ENCODE peak calls at places on chromosomes 16 and 17, in ten cellular contexts. B, D, H, I, Z, J, U, W, M and L are unnamed samples.

GRCh38 chr16:85592700-85593502 is 20.2 kb upstream of the GSE1 start:
- DNase-seq in B (no peak), D (no peak), H (no peak), I (no peak), Z (no peak), J (no peak), U (no peak), W (no peak), M (no peak), L (no peak)

GRCh38 chr16:74029122-74029805 is 267.4 kb upstream of the PSMD7 start:
- DNase-seq in B (peak; percentile 54), D (no peak), H (no peak), I (no peak), Z (no peak), J (no peak), U (no peak), W (no peak), M (no peak), L (no peak)

GRCh38 chr17:31907342-31907975 is 6.0 kb upstream of the UTP6 start:
- DNase-seq in B (peak; percentile 32), D (no peak), H (no peak), I (peak; percentile 41), Z (peak; percentile 30), J (no peak), U (no peak), W (peak; percentile 45), M (no peak), L (no peak)

GRCh38 chr16:66427036-66427446 is at the start of gene BEAN1:
- DNase-seq in B (no peak), D (no peak), H (no peak), I (no peak), Z (no peak), J (no peak), U (no peak), W (no peak), M (no peak), L (no peak)

GRCh38 chr17:42233148-42233547 is 38.9 kb upstream of the GHDC start:
- DNase-seq in B (no peak), D (no peak), H (no peak), I (no peak), Z (no peak), J (no peak), U (no peak), W (no peak), M (no peak), L (no peak)

GRCh38 chr16:60792437-60792836 is 1243.8 kb downstream of the CDH8 start:
- DNase-seq in B (no peak), D (no peak), H (no peak), I (no peak), Z (no peak), J (no peak), U (no peak), W (no peak), M (no peak), L (no peak)

GRCh38 chr17:31627960-31628359 is 231.1 kb downstream of the COPRS start:
- DNase-seq in B (no peak), D (no peak), H (peak; percentile 56), I (no peak), Z (no peak), J (no peak), U (no peak), W (no peak), M (no peak), L (no peak)

GRCh38 chr17:33266116-33266515 is 27.0 kb downstream of the ASIC2 start:
- DNase-seq in B (no peak), D (no peak), H (no peak), I (no peak), Z (no peak), J (no peak), U (no peak), W (no peak), M (no peak), L (no peak)

GRCh38 chr17:18323007-18323406 is 7.9 kb downstream of the SMCR8 start:
- DNase-seq in B (no peak), D (no peak), H (no peak), I (no peak), Z (no peak), J (peak; percentile 45), U (no peak), W (no peak), M (no peak), L (no peak)

DNA sequence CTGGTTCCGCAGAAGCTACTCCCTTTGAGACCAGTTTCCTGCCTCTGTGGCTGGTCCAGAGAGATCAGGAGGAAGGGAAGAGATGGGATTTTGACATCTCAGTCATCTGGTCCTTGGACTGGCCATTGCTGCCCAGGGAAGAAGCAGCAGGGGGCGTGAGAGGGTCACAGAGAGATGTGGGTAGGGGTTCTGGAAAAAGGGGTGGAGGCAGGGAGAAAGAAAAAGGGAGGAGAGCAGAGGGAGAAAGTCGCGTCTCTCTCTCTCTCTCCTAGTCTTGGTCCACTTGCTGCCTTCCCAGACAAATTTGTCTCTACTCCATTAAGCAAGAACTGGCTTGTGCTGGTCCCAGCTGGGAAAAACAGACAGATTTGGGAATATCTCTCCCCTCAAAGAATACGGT is 4.4 kb downstream of the SHBG start:
- DNase-seq in B (peak; percentile 52), D (no peak), H (no peak), I (peak; percentile 24), Z (peak; percentile 34), J (peak; percentile 71), U (peak; percentile 87), W (no peak), M (no peak), L (no peak)
- TF ChIP-seq CTCF in B (no peak), D (peak; percentile 75), H (peak; percentile 60), I (peak; percentile 36), Z (no peak), J (peak; percentile 50), U (peak; percentile 71), W (no peak), M (no peak), L (peak; percentile 75)

GRCh38 chr17:75044716-75045115 is 2.1 kb downstream of the ATP5PD start:
- DNase-seq in B (no peak), D (no peak), H (no peak), I (no peak), Z (no peak), J (no peak), U (no peak), W (no peak), M (no peak), L (no peak)

GRCh38 chr17:75047398-75048098 is 523 bp downstream of the KCTD2 start:
- DNase-seq in B (peak; percentile 50), D (no peak), H (no peak), I (peak; percentile 9), Z (peak; percentile 49), J (no peak), U (no peak), W (peak; percentile 33), M (no peak), L (no peak)

GRCh38 chr17:75048396-75048933 is 1.4 kb downstream of the KCTD2 start:
- DNase-seq in B (no peak), D (no peak), H (no peak), I (no peak), Z (peak; percentile 54), J (no peak), U (no peak), W (peak; percentile 35), M (no peak), L (no peak)

GRCh38 chr17:75049057-75049456 is 2.0 kb downstream of the KCTD2 start:
- DNase-seq in B (no peak), D (no peak), H (no peak), I (no peak), Z (no peak), J (no peak), U (no peak), W (no peak), M (no peak), L (no peak)

GRCh38 chr17:75046583-75047289 is at the start of the genes ATP5PD and KCTD2:
- DNase-seq in B (peak; percentile 96), D (peak; percentile 96), H (peak; percentile 85), I (peak; percentile 92), Z (peak; percentile 96), J (peak; percentile 98), U (peak; percentile 99), W (peak; percentile 96), M (peak; percentile 88), L (peak; percentile 96)
- TF ChIP-seq CTCF in B (no peak), D (no peak), H (no peak), I (no peak), Z (no peak), J (no peak), U (no peak), W (peak; percentile 21), M (no peak), L (peak; percentile 33)

GRCh38 chr17:22694362-22695227 is 1002.3 kb downstream of the KCNJ18 start:
- DNase-seq in B (no peak), D (no peak), H (no peak), I (no peak), Z (no peak), J (peak; percentile 29), U (no peak), W (no peak), M (no peak), L (no peak)

GRCh38 chr17:22692801-22693171 is 1000.5 kb downstream of the KCNJ18 start:
- DNase-seq in B (no peak), D (no peak), H (no peak), I (no peak), Z (no peak), J (no peak), U (no peak), W (no peak), M (no peak), L (no peak)

GRCh38 chr17:22692066-22692800 is 999.9 kb downstream of the KCNJ18 start:
- DNase-seq in B (no peak), D (no peak), H (no peak), I (no peak), Z (no peak), J (no peak), U (no peak), W (no peak), M (no peak), L (no peak)

DNA sequence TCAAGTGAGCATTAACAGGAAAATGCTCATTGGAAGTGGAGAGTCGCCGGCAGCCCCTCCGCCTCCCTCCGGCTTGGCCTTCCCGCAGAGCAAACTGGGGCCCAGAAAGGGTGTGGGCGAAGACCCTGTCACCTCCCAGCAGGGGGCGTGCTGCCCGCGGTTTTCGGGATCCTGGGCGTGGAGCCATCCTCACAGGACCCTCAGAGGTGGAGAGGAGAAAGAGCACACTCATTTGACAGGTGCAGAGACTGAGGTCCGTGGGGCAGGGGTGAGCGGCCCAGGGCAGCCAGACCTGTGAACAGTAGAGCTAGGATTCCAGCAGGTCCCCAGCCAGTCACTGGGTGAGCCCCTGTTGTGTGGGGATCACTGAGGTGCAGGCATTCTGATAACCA is 1002.9 kb downstream of the KCNJ18 start:
- DNase-seq in B (no peak), D (no peak), H (no peak), I (no peak), Z (no peak), J (no peak), U (no peak), W (no peak), M (no peak), L (no peak)
- TF ChIP-seq CTCF in B (no peak), D (no peak), H (no peak), I (no peak), Z (no peak), J (no peak), U (no peak), W (no peak), M (no peak), L (peak; percentile 4)

GRCh38 chr16:77675464-77676324 is 46.6 kb upstream of the NUDT7 start:
- DNase-seq in B (peak; percentile 75), D (peak; percentile 74), H (peak; percentile 7), I (peak; percentile 92), Z (peak; percentile 73), J (peak; percentile 73), U (peak; percentile 72), W (peak; percentile 74), M (peak; percentile 37), L (no peak)
- TF ChIP-seq CTCF in B (peak; percentile 80), D (peak; percentile 93), H (peak; percentile 86), I (peak; percentile 90), Z (peak; percentile 94), J (peak; percentile 91), U (peak; percentile 94), W (peak; percentile 96), M (peak; percentile 92), L (peak; percentile 90)